ENCODE peak calls at places on chromosomes 11 and 22, in seven cellular contexts. F is HS-5; L is GM19239; I is Ammon's horn; Z is Caco-2; M is stimulated activated CD4-positive, alpha-beta T cell treated with anti-CD3 and anti-CD28 coated beads, TNF-alpha, amount 100 ng/mL, for 24 hours; X is germinal center. N is an unnamed sample.

GRCh38 chr11:27094062-27094587 is 53.5 kb downstream of the BBOX1 start:
- DNase-seq in F (no peak), L (no peak), I (no peak), Z (no peak), M (no peak), X (no peak), N (no peak)

GRCh38 chr11:62427630-62428233 is 8.9 kb downstream of the SCGB1A1 start:
- DNase-seq in F (no peak), L (no peak), I (no peak), Z (no peak), M (peak; percentile 9), X (no peak), N (no peak)

GRCh38 chr11:80726236-80726635 is 1285.4 kb upstream of the TENM4 start:
- DNase-seq in F (no peak), L (no peak), I (no peak), Z (no peak), M (no peak), X (no peak), N (no peak)

GRCh38 chr22:23386822-23387580 is 193.1 kb downstream of the IGLL1 start:
- DNase-seq in F (no peak), L (no peak), I (no peak), Z (no peak), M (no peak), X (no peak), N (no peak)

GRCh38 chr11:44626645-44627044 is 61.2 kb downstream of the CD82 start:
- DNase-seq in F (no peak), L (no peak), I (no peak), Z (no peak), M (no peak), X (no peak), N (no peak)

GRCh38 chr22:43440556-43440955 is 28.7 kb downstream of the MPPED1 start:
- DNase-seq in F (no peak), L (no peak), I (no peak), Z (peak; percentile 9), M (no peak), X (no peak), N (no peak)

GRCh38 chr22:25650834-25651233 is 86.4 kb downstream of the GRK3 start:
- DNase-seq in F (no peak), L (no peak), I (no peak), Z (no peak), M (no peak), X (peak; percentile 43), N (no peak)

GRCh38 chr22:41772645-41773044 is 27.8 kb upstream of the CCDC134 start:
- DNase-seq in F (no peak), L (no peak), I (no peak), Z (no peak), M (no peak), X (no peak), N (no peak)

GRCh38 chr11:73577496-73577917 is 20.4 kb downstream of the FAM168A start:
- DNase-seq in F (peak; percentile 25), L (no peak), I (no peak), Z (no peak), M (no peak), X (no peak), N (no peak)

GRCh38 chr11:19433367-19433766 is 192.6 kb upstream of the E2F8 start:
- DNase-seq in F (no peak), L (no peak), I (peak; percentile 33), Z (no peak), M (no peak), X (peak; percentile 52), N (no peak)

GRCh38 chr22:49962012-49962750 is 1.6 kb downstream of the PIM3 start:
- DNase-seq in F (peak; percentile 70), L (no peak), I (peak; percentile 76), Z (peak; percentile 80), M (peak; percentile 78), X (peak; percentile 58), N (peak; percentile 98)

GRCh38 chr11:10588904-10589303 is 20.4 kb upstream of the LYVE1 start:
- DNase-seq in F (no peak), L (no peak), I (no peak), Z (no peak), M (no peak), X (no peak), N (no peak)

GRCh38 chr11:3095712-3096361 is 38.6 kb upstream of the CARS1 start:
- DNase-seq in F (peak; percentile 89), L (no peak), I (no peak), Z (no peak), M (no peak), X (no peak), N (no peak)

GRCh38 chr11:12454782-12455181 is 77.4 kb downstream of the PARVA start:
- DNase-seq in F (no peak), L (no peak), I (no peak), Z (no peak), M (no peak), X (no peak), N (no peak)

GRCh38 chr22:28002863-28003565 is 84.0 kb upstream of the PITPNB start:
- DNase-seq in F (no peak), L (no peak), I (no peak), Z (no peak), M (no peak), X (no peak), N (no peak)

GRCh38 chr11:75273989-75274391 is 33.4 kb downstream of the TPBGL start:
- DNase-seq in F (no peak), L (no peak), I (no peak), Z (no peak), M (no peak), X (no peak), N (no peak)

GRCh38 chr11:117676501-117676900 is 120.5 kb downstream of the DSCAML1 start:
- DNase-seq in F (no peak), L (no peak), I (no peak), Z (no peak), M (no peak), X (no peak), N (no peak)

GRCh38 chr11:16086229-16086628 is 270.1 kb downstream of the SOX6 start:
- DNase-seq in F (no peak), L (no peak), I (no peak), Z (no peak), M (no peak), X (no peak), N (no peak)

GRCh38 chr11:68115285-68115684 is 5.9 kb downstream of the CHKA start:
- DNase-seq in F (no peak), L (no peak), I (no peak), Z (peak; percentile 19), M (no peak), X (no peak), N (no peak)

GRCh38 chr11:47394322-47395224 is 13.8 kb upstream of the SLC39A13 start:
- DNase-seq in F (no peak), L (peak; percentile 92), I (peak; percentile 54), Z (no peak), M (no peak), X (peak; percentile 79), N (no peak)

GRCh38 chr11:72239849-72240460 is 4.0 kb downstream of the PHOX2A start:
- DNase-seq in F (no peak), L (no peak), I (peak; percentile 30), Z (peak; percentile 67), M (no peak), X (no peak), N (no peak)

N was measured in HuH-7.